ENCODE peak calls at places on chromosomes 16 and 17, in five cellular contexts. B is lower lobe of right lung; S is T-helper 17 cell; T is CD4-positive, CD25-positive, alpha-beta regulatory T cell; H is stimulated activated naive CD8-positive, alpha-beta T cell treated with anti-CD3 and anti-CD28 coated beads, Interleukin-15, amount 100 ng/mL, for 72 hours. W is an unnamed sample.

GRCh38 chr17:45575126-45575885 is 84.8 kb upstream of the PLEKHM1 start:
- ATAC-seq in H (peak; percentile 77), T (no peak), B (no peak), S (peak; percentile 45), W (peak; percentile 91)

GRCh38 chr17:79112471-79112870 is 37.8 kb downstream of the ENGASE start:
- ATAC-seq in B (no peak), T (no peak), S (no peak), H (no peak), W (no peak)

GRCh38 chr17:45022655-45023339 is 28.6 kb downstream of the DCAKD start:
- ATAC-seq in S (no peak), H (no peak), T (no peak), B (no peak), W (no peak)

GRCh38 chr16:70427786-70428177 is 11.1 kb downstream of the ST3GAL2 start:
- ATAC-seq in S (no peak), H (no peak), T (no peak), B (no peak), W (no peak)

GRCh38 chr17:67863624-67864247 is 38.4 kb downstream of the BPTF start:
- ATAC-seq in T (no peak), B (no peak), S (no peak), H (peak; percentile 77), W (no peak)

GRCh38 chr17:79188048-79188447 is 113.4 kb downstream of the ENGASE start:
- ATAC-seq in H (peak; percentile 57), B (peak; percentile 26), T (no peak), S (no peak), W (peak; percentile 65)

GRCh38 chr17:163514-164103 is 17.8 kb downstream of the DOC2B start:
- ATAC-seq in B (no peak), H (no peak), T (no peak), S (no peak), W (no peak)

GRCh38 chr17:10021239-10021638 is 116.2 kb upstream of the RCVRN start:
- ATAC-seq in S (no peak), B (peak; percentile 75), T (no peak), H (no peak), W (no peak)

GRCh38 chr17:55699178-55699865 is 23.3 kb downstream of the TMEM100 start:
- ATAC-seq in H (no peak), B (no peak), S (no peak), T (no peak), W (no peak)

GRCh38 chr17:39652635-39653315 is 12.4 kb upstream of the TCAP start:
- ATAC-seq in H (peak; percentile 5), S (no peak), T (no peak), B (no peak), W (no peak)

GRCh38 chr17:4997302-4998026 is at the start of the genes INCA1 and KIF1C:
- ATAC-seq in T (peak; percentile 97), B (peak; percentile 97), H (peak; percentile 92), S (peak; percentile 96), W (peak; percentile 96)

GRCh38 chr17:19579867-19580565 is 46.4 kb downstream of the SLC47A1 start:
- ATAC-seq in T (no peak), H (peak; percentile 20), B (peak; percentile 73), S (no peak), W (no peak)

GRCh38 chr16:88962478-88963152 is 14.4 kb downstream of the CBFA2T3 start:
- ATAC-seq in T (no peak), H (peak; percentile 29), B (no peak), S (no peak), W (no peak)

GRCh38 chr17:17232303-17232621 is 4.7 kb downstream of the FLCN start:
- ATAC-seq in S (no peak), H (no peak), T (no peak), B (no peak), W (no peak)

GRCh38 chr16:69544099-69544498 is 21.7 kb upstream of the NFAT5 start:
- ATAC-seq in H (no peak), S (no peak), B (no peak), T (no peak), W (no peak)

GRCh38 chr16:56862776-56863175 is 2.2 kb upstream of the SLC12A3 start:
- ATAC-seq in B (no peak), T (no peak), H (no peak), S (no peak), W (no peak)

GRCh38 chr16:3819741-3820724 is 60.5 kb downstream of the CREBBP start:
- ATAC-seq in S (peak; percentile 70), T (no peak), B (peak; percentile 32), H (no peak), W (no peak)

GRCh38 chr16:9123871-9124270 is 32.4 kb downstream of the HAPSTR1 start:
- ATAC-seq in H (no peak), B (peak; percentile 85), T (no peak), S (no peak), W (peak; percentile 94)

GRCh38 chr17:47889734-47890529 is 6.1 kb upstream of the SP2 start:
- ATAC-seq in T (peak; percentile 90), H (peak; percentile 99), S (peak; percentile 99), B (peak; percentile 93), W (peak; percentile 94)

GRCh38 chr17:45380046-45380765 is 52.5 kb downstream of the ARHGAP27 start:
- ATAC-seq in H (no peak), B (no peak), T (peak; percentile 37), S (no peak), W (peak; percentile 87)

GRCh38 chr16:3838600-3839401 is 41.7 kb downstream of the CREBBP start:
- ATAC-seq in T (no peak), H (no peak), S (no peak), B (no peak), W (no peak)

GRCh38 chr17:30380106-30380420 is 1.3 kb downstream of the CPD start:
- ATAC-seq in B (no peak), H (peak; percentile 50), S (no peak), T (no peak), W (no peak)

GRCh38 chr17:67629963-67630320 is 87.8 kb upstream of the NOL11 start:
- ATAC-seq in S (no peak), T (no peak), H (no peak), B (peak; percentile 64), W (no peak)

GRCh38 chr17:41972571-41973411 is 6.2 kb downstream of the CNP start:
- ATAC-seq in T (no peak), H (peak; percentile 5), S (no peak), B (peak; percentile 28), W (peak; percentile 99)

GRCh38 chr16:53220585-53220984 is 165.8 kb downstream of the CHD9 start:
- ATAC-seq in H (no peak), T (no peak), S (no peak), B (no peak), W (no peak)

GRCh38 chr17:38852771-38853291 is 690 bp downstream of the RPL23 start:
- ATAC-seq in B (peak; percentile 31), S (peak; percentile 67), H (peak; percentile 24), T (peak; percentile 41), W (peak; percentile 49)

GRCh38 chr17:83025636-83026280 is 53.7 kb upstream of the METRNL start:
- ATAC-seq in B (no peak), S (no peak), T (no peak), H (no peak), W (no peak)

GRCh38 chr16:4410335-4411075 is 5.9 kb downstream of the CORO7 start:
- ATAC-seq in B (no peak), S (no peak), T (no peak), H (no peak), W (no peak)

GRCh38 chr17:2238432-2239169 is 65.0 kb downstream of the SMG6 start:
- ATAC-seq in T (no peak), H (no peak), S (no peak), B (peak; percentile 18), W (peak; percentile 72)

GRCh38 chr17:67992541-67993152 is 3.6 kb downstream of the C17orf58 start:
- ATAC-seq in H (no peak), B (no peak), S (peak; percentile 32), T (no peak), W (no peak)